ENCODE peak calls at places on chromosomes 11 and 22, in eight cellular contexts. Z is spleen; N is PC-9; X is lower lobe of right lung; W is CD4-positive, CD25-positive, alpha-beta regulatory T cell; F is cardiac muscle cell; D is osteoblast; Y is GM06990. O is an unnamed sample.
A peak's percentile ranks its signal among the peaks of the same experiment; 100 is the strongest.

GRCh38 chr11:28616160-28616559 is 508.0 kb downstream of the METTL15 start:
- DNase-seq in Z (no peak), N (no peak), X (no peak), W (no peak), F (no peak), D (no peak), Y (no peak), O (no peak)

GRCh38 chr11:122093731-122094130 is 22.3 kb downstream of the BLID start:
- DNase-seq in Z (no peak), N (no peak), X (no peak), W (no peak), F (peak; percentile 60), D (no peak), Y (no peak), O (no peak)

GRCh38 chr22:41596776-41597634 is 7.4 kb upstream of the PMM1 start:
- DNase-seq in Z (peak; percentile 79), N (no peak), X (peak; percentile 78), W (no peak), F (peak; percentile 68), D (peak; percentile 95), Y (peak; percentile 39), O (peak; percentile 90)

GRCh38 chr11:45807792-45808238 is 2.9 kb downstream of the SLC35C1 start:
- DNase-seq in Z (no peak), N (no peak), X (no peak), W (no peak), F (no peak), D (no peak), Y (no peak), O (no peak)

GRCh38 chr11:1568451-1568911 is 3.6 kb downstream of the DUSP8 start:
- DNase-seq in Z (peak; percentile 81), N (no peak), X (no peak), W (no peak), F (no peak), D (peak; percentile 67), Y (no peak), O (peak; percentile 90)

GRCh38 chr22:31263896-31264295 is 28.4 kb downstream of the PIK3IP1 start:
- DNase-seq in Z (no peak), N (no peak), X (no peak), W (no peak), F (no peak), D (no peak), Y (no peak), O (no peak)

GRCh38 chr11:12806113-12806512 is 131.9 kb downstream of the TEAD1 start:
- DNase-seq in Z (no peak), N (peak; percentile 66), X (no peak), W (no peak), F (peak; percentile 45), D (no peak), Y (no peak), O (no peak)

GRCh38 chr11:132032555-132032954 is 662.1 kb downstream of the NTM start:
- DNase-seq in Z (no peak), N (no peak), X (no peak), W (no peak), F (peak; percentile 38), D (peak; percentile 89), Y (no peak), O (no peak)

GRCh38 chr22:40312050-40312449 is 34.2 kb upstream of the ADSL start:
- DNase-seq in Z (no peak), N (no peak), X (no peak), W (no peak), F (no peak), D (no peak), Y (no peak), O (no peak)

GRCh38 chr22:26079009-26079408 is 90.3 kb upstream of the SEZ6L start:
- DNase-seq in Z (no peak), N (no peak), X (no peak), W (no peak), F (no peak), D (no peak), Y (no peak), O (no peak)

GRCh38 chr11:69588270-69588669 is 52.7 kb upstream of the CCND1 start:
- DNase-seq in Z (no peak), N (no peak), X (no peak), W (no peak), F (peak; percentile 51), D (peak; percentile 92), Y (no peak), O (no peak)

DNA sequence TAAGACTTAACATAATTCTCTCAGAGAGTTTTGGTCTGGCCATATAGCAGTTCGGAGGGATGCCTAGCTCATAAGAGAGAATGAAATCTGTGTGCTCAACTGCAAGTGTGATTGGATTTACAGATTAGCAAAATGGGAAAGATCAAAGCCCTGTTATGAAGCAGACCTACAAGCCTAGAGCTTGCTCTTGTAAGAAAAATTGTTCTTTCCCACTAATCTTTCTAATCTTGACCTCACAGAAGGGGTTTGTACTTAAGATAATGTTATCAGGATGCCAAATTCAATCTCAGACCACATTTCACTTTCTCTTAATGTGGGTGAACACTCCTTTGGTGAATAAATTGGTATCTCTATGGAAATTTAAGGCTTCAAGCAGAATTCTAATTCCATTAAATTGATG is 267.2 kb downstream of the RAB38 start:
- DNase-seq in Z (no peak), N (no peak), X (no peak), W (no peak), F (no peak), D (no peak), Y (no peak), O (no peak)
- H3K27me3 ChIP-seq in Z (no peaks in the 10 kb centered on the region), N (no peaks in the 10 kb centered on the region), X (no peaks in the 10 kb centered on the region), W (no peaks in the 10 kb centered on the region), F (no peaks in the 10 kb centered on the region), D (no peaks in the 10 kb centered on the region), Y (no peaks in the 10 kb centered on the region), O (no peaks in the 10 kb centered on the region)

DNA sequence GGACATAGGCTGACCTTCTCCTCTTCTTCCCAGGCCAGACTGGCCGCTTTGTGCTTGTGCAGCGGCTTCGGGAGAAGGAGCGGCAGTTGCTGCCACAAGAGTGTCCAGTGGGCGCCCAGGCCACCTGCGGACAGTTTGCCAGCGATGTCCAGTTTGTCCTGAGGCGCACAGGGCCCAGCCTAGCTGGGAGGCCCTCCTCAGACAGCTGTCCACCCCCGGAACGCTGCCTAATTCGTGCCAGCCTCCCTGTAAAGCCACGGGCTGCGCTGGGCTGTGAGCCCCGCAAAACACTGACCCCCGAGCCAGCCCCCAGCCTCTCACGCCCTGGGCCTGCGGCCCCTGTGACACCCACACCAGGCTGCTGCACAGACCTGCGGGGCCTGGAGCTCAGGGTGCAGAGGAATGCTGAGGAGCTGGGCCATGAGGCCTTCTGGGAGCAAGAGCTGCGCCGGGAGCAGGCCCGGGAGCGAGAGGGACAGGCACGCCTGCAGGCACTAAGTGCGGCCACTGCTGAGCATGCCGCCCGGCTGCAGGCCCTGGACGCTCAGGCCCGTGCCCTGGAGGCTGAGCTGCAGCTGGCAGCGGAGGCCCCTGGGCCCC is 1.4 kb downstream of the RASSF7 start:
- DNase-seq in Z (peak; percentile 81), N (no peak), X (no peak), W (no peak), F (no peak), D (no peak), Y (no peak), O (no peak)
- H3K4me3 ChIP-seq in Z (peak overlapping the region; percentile 92), N (peak overlapping the region; percentile 68), X (peak overlapping the region; percentile 73), W (no peak overlapping the region), F (peak overlapping the region; percentile 91), D (no peak overlapping the region), Y (peak overlapping the region; percentile 70), O (no peak overlapping the region)

GRCh38 chr11:67289651-67290479 is 762 bp downstream of the ANKRD13D start:
- DNase-seq in Z (peak; percentile 93), N (no peak), X (peak; percentile 54), W (no peak), F (peak; percentile 26), D (peak; percentile 88), Y (peak; percentile 21), O (no peak)
- H3K36me3 ChIP-seq in Z (no peaks in the 10 kb centered on the region), N (peaks cover 26% of the 10 kb centered on the region), X (peaks cover 70% of the 10 kb centered on the region), W (peaks cover 45% of the 10 kb centered on the region), F (peaks cover 6% of the 10 kb centered on the region), D (peaks cover 58% of the 10 kb centered on the region), Y (peaks cover 27% of the 10 kb centered on the region), O (peaks cover 2% of the 10 kb centered on the region)

GRCh38 chr22:22521631-22522030 is 1.6 kb upstream of the ZNF280A start:
- DNase-seq in Z (no peak), N (no peak), X (no peak), W (no peak), F (no peak), D (no peak), Y (no peak), O (no peak)

GRCh38 chr22:22520020-22520656 is at the start of gene ZNF280A:
- DNase-seq in Z (no peak), N (no peak), X (no peak), W (no peak), F (peak; percentile 48), D (peak; percentile 54), Y (no peak), O (peak; percentile 49)

GRCh38 chr22:22520667-22521602 is 865 bp upstream of the ZNF280A start:
- DNase-seq in Z (no peak), N (no peak), X (no peak), W (no peak), F (peak; percentile 18), D (no peak), Y (no peak), O (peak; percentile 19)

GRCh38 chr22:22526125-22526912 is 6.2 kb upstream of the ZNF280A start:
- DNase-seq in Z (no peak), N (no peak), X (no peak), W (no peak), F (no peak), D (no peak), Y (no peak), O (no peak)

GRCh38 chr22:22523494-22523893 is 3.4 kb upstream of the ZNF280A start:
- DNase-seq in Z (no peak), N (no peak), X (no peak), W (no peak), F (no peak), D (no peak), Y (no peak), O (no peak)
- H3K27me3 ChIP-seq in Z (peaks cover 21% of the 10 kb centered on the region), N (peaks cover 34% of the 10 kb centered on the region), X (no peaks in the 10 kb centered on the region), W (no peaks in the 10 kb centered on the region), F (no peaks in the 10 kb centered on the region), D (peaks cover 10% of the 10 kb centered on the region), Y (no peaks in the 10 kb centered on the region), O (peaks cover 13% of the 10 kb centered on the region)

DNA sequence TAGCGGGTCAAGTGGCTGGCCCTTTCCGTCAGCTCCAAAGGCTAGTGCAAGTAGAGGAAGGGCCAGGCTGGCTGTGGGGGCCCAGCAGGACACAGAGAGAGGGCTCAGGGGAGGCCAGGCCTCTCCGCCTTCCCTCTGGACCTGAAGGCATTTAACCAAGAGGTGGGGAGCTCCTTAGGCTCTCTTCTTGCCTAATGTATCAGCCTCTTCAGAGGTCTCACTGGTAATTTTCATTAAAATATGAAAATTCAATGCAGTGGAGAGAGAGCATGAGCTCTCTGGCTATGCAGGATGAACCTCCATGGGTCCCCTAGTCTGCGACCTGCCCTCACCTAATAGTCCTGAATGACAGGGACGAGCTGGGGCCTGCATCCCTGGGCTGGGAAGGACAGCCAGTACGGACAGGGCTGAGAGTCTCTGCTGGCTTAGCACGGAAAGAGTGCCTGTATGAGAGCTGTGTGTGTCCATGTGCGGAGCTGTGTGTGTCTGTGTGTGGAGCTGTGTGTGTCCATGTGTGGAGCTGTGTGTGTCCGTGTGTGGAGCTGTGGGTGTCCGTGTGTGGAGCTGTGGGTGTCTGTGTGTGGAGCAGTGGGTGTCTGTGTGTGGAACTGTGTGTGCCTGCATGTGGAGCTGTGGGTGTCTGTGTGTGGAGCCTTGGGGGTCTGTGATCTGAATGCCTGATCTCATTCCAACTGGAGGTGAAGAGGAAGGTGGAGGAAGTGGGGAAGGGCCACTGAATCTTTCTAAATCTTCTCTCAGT is 2.4 kb downstream of the ALX4 start:
- DNase-seq in Z (no peak), N (no peak), X (no peak), W (no peak), F (no peak), D (peak; percentile 90), Y (no peak), O (peak; percentile 50)
- H3K4me3 ChIP-seq in Z (no peak overlapping the region), N (no peak overlapping the region), X (no peak overlapping the region), W (no peak overlapping the region), F (no peak overlapping the region), D (no peak overlapping the region), Y (no peak overlapping the region), O (no peak overlapping the region)

GRCh38 chr11:3011891-3012885 is 20.1 kb upstream of the NAP1L4 start:
- DNase-seq in Z (no peak), N (no peak), X (no peak), W (no peak), F (no peak), D (peak; percentile 72), Y (no peak), O (no peak)
- H3K36me3 ChIP-seq in Z (peaks cover 3% of the 10 kb centered on the region), N (peaks cover 5% of the 10 kb centered on the region), X (peaks cover 90% of the 10 kb centered on the region), W (peaks cover 40% of the 10 kb centered on the region), F (peaks cover 27% of the 10 kb centered on the region), D (peaks cover 73% of the 10 kb centered on the region), Y (peaks cover 43% of the 10 kb centered on the region), O (peaks cover 51% of the 10 kb centered on the region)

O was measured in H7.